ENCODE peak calls at places on chromosomes 4 and X, in four cellular contexts. R, U, K and Y are unnamed samples.
A peak's percentile ranks its signal among the peaks of the same experiment; 100 is the strongest.

GRCh38 chrX:49039598-49040375 is 3.4 kb downstream of the TFE3 start:
- DNase-seq in R (peak; percentile 93), U (peak; percentile 74), K (peak; percentile 98), Y (peak; percentile 94)

GRCh38 chr4:156545003-156545785 is 426.4 kb downstream of the PDGFC start:
- DNase-seq in K (peak; percentile 26), R (peak; percentile 84), U (no peak), Y (no peak)

GRCh38 chrX:145502670-145503069 is 255.4 kb downstream of the SPANXN1 start:
- DNase-seq in U (no peak), K (no peak), R (no peak), Y (no peak)

GRCh38 chr4:178138491-178138890 is 696.3 kb upstream of the AGA start:
- DNase-seq in R (no peak), U (no peak), K (no peak), Y (no peak)

GRCh38 chrX:154013614-154014360 is 5.9 kb downstream of the IRAK1 start:
- DNase-seq in R (peak; percentile 43), K (peak; percentile 79), U (peak; percentile 21), Y (peak; percentile 30)

GRCh38 chrX:77014655-77015377 is 432.4 kb upstream of the FGF16 start:
- DNase-seq in K (peak; percentile 5), U (no peak), R (no peak), Y (no peak)

GRCh38 chr4:121208571-121208970 is 44.5 kb upstream of the TNIP3 start:
- DNase-seq in K (no peak), R (no peak), U (no peak), Y (no peak)

GRCh38 chr4:75777589-75777988 is 53.2 kb downstream of the USO1 start:
- DNase-seq in K (no peak), R (no peak), U (no peak), Y (no peak)